ENCODE peak calls at places on chromosomes 6 and 20, in seven cellular contexts. One of them, this sample, is unnamed.

GRCh38 chr6:108277831-108278230 is 17.0 kb upstream of the SNX3 start:
- DNase-seq in stimulated activated CD4-positive, alpha-beta T cell treated with anti-CD3 and anti-CD28 coated beads, TNF-alpha, amount 100 ng/mL, for 4 hours: no peak
- DNase-seq in SW480: no peak
- DNase-seq in left ventricle myocardium inferior: no peak
- DNase-seq in mammary epithelial cell: peak
- DNase-seq in AG04450: no peak
- DNase-seq in ecto neural progenitor cell: no peak
- DNase-seq in this sample: no peak

GRCh38 chr20:57400821-57401564 is 9.8 kb downstream of the RBM38 start:
- DNase-seq in stimulated activated CD4-positive, alpha-beta T cell treated with anti-CD3 and anti-CD28 coated beads, TNF-alpha, amount 100 ng/mL, for 4 hours: no peak
- DNase-seq in SW480: no peak
- DNase-seq in left ventricle myocardium inferior: no peak
- DNase-seq in mammary epithelial cell: no peak
- DNase-seq in AG04450: no peak
- DNase-seq in ecto neural progenitor cell: no peak
- DNase-seq in this sample: no peak

GRCh38 chr6:108353853-108354252 is 59.0 kb downstream of the AFG1L start:
- DNase-seq in stimulated activated CD4-positive, alpha-beta T cell treated with anti-CD3 and anti-CD28 coated beads, TNF-alpha, amount 100 ng/mL, for 4 hours: no peak
- DNase-seq in SW480: no peak
- DNase-seq in left ventricle myocardium inferior: no peak
- DNase-seq in mammary epithelial cell: no peak
- DNase-seq in AG04450: no peak
- DNase-seq in ecto neural progenitor cell: no peak
- DNase-seq in this sample: no peak

GRCh38 chr6:63347599-63347998 is 27.8 kb upstream of the LGSN start:
- DNase-seq in stimulated activated CD4-positive, alpha-beta T cell treated with anti-CD3 and anti-CD28 coated beads, TNF-alpha, amount 100 ng/mL, for 4 hours: no peak
- DNase-seq in SW480: no peak
- DNase-seq in left ventricle myocardium inferior: no peak
- DNase-seq in mammary epithelial cell: peak
- DNase-seq in AG04450: peak
- DNase-seq in ecto neural progenitor cell: no peak
- DNase-seq in this sample: no peak

GRCh38 chr6:112563368-112563767 is 216.2 kb downstream of the RFPL4B start:
- DNase-seq in stimulated activated CD4-positive, alpha-beta T cell treated with anti-CD3 and anti-CD28 coated beads, TNF-alpha, amount 100 ng/mL, for 4 hours: no peak
- DNase-seq in SW480: no peak
- DNase-seq in left ventricle myocardium inferior: no peak
- DNase-seq in mammary epithelial cell: no peak
- DNase-seq in AG04450: no peak
- DNase-seq in ecto neural progenitor cell: no peak
- DNase-seq in this sample: peak

GRCh38 chr6:167757291-167757690 is 69.4 kb upstream of the AFDN start:
- DNase-seq in stimulated activated CD4-positive, alpha-beta T cell treated with anti-CD3 and anti-CD28 coated beads, TNF-alpha, amount 100 ng/mL, for 4 hours: no peak
- DNase-seq in SW480: no peak
- DNase-seq in left ventricle myocardium inferior: no peak
- DNase-seq in mammary epithelial cell: no peak
- DNase-seq in AG04450: no peak
- DNase-seq in ecto neural progenitor cell: no peak
- DNase-seq in this sample: no peak

GRCh38 chr20:25310921-25311728 is 63.2 kb downstream of the PYGB start:
- DNase-seq in stimulated activated CD4-positive, alpha-beta T cell treated with anti-CD3 and anti-CD28 coated beads, TNF-alpha, amount 100 ng/mL, for 4 hours: no peak
- DNase-seq in SW480: no peak
- DNase-seq in left ventricle myocardium inferior: no peak
- DNase-seq in mammary epithelial cell: no peak
- DNase-seq in AG04450: peak
- DNase-seq in ecto neural progenitor cell: no peak
- DNase-seq in this sample: no peak

GRCh38 chr6:163416640-163417253 is 2.2 kb downstream of the QKI start:
- DNase-seq in stimulated activated CD4-positive, alpha-beta T cell treated with anti-CD3 and anti-CD28 coated beads, TNF-alpha, amount 100 ng/mL, for 4 hours: no peak
- DNase-seq in SW480: peak
- DNase-seq in left ventricle myocardium inferior: no peak
- DNase-seq in mammary epithelial cell: peak
- DNase-seq in AG04450: peak
- DNase-seq in ecto neural progenitor cell: no peak
- DNase-seq in this sample: peak

GRCh38 chr20:61558726-61559125 is 306.7 kb downstream of the CDH4 start:
- DNase-seq in stimulated activated CD4-positive, alpha-beta T cell treated with anti-CD3 and anti-CD28 coated beads, TNF-alpha, amount 100 ng/mL, for 4 hours: no peak
- DNase-seq in SW480: peak
- DNase-seq in left ventricle myocardium inferior: no peak
- DNase-seq in mammary epithelial cell: no peak
- DNase-seq in AG04450: no peak
- DNase-seq in ecto neural progenitor cell: no peak
- DNase-seq in this sample: no peak

GRCh38 chr6:93417421-93417996 is 1.9 kb downstream of the EPHA7 start:
- DNase-seq in stimulated activated CD4-positive, alpha-beta T cell treated with anti-CD3 and anti-CD28 coated beads, TNF-alpha, amount 100 ng/mL, for 4 hours: no peak
- DNase-seq in SW480: no peak
- DNase-seq in left ventricle myocardium inferior: no peak
- DNase-seq in mammary epithelial cell: no peak
- DNase-seq in AG04450: no peak
- DNase-seq in ecto neural progenitor cell: peak
- DNase-seq in this sample: peak

GRCh38 chr6:45965787-45966186 is 49.9 kb downstream of the CLIC5 start:
- DNase-seq in stimulated activated CD4-positive, alpha-beta T cell treated with anti-CD3 and anti-CD28 coated beads, TNF-alpha, amount 100 ng/mL, for 4 hours: no peak
- DNase-seq in SW480: peak
- DNase-seq in left ventricle myocardium inferior: no peak
- DNase-seq in mammary epithelial cell: peak
- DNase-seq in AG04450: no peak
- DNase-seq in ecto neural progenitor cell: no peak
- DNase-seq in this sample: peak

GRCh38 chr6:133769463-133769862 is 119.5 kb upstream of the TCF21 start:
- DNase-seq in stimulated activated CD4-positive, alpha-beta T cell treated with anti-CD3 and anti-CD28 coated beads, TNF-alpha, amount 100 ng/mL, for 4 hours: no peak
- DNase-seq in SW480: no peak
- DNase-seq in left ventricle myocardium inferior: no peak
- DNase-seq in mammary epithelial cell: no peak
- DNase-seq in AG04450: no peak
- DNase-seq in ecto neural progenitor cell: no peak
- DNase-seq in this sample: no peak

GRCh38 chr20:52076164-52076563 is 115.4 kb downstream of the ZFP64 start:
- DNase-seq in stimulated activated CD4-positive, alpha-beta T cell treated with anti-CD3 and anti-CD28 coated beads, TNF-alpha, amount 100 ng/mL, for 4 hours: no peak
- DNase-seq in SW480: no peak
- DNase-seq in left ventricle myocardium inferior: no peak
- DNase-seq in mammary epithelial cell: no peak
- DNase-seq in AG04450: no peak
- DNase-seq in ecto neural progenitor cell: no peak
- DNase-seq in this sample: peak

GRCh38 chr20:62702008-62702290 is 6.7 kb upstream of the NTSR1 start:
- DNase-seq in stimulated activated CD4-positive, alpha-beta T cell treated with anti-CD3 and anti-CD28 coated beads, TNF-alpha, amount 100 ng/mL, for 4 hours: no peak
- DNase-seq in SW480: no peak
- DNase-seq in left ventricle myocardium inferior: no peak
- DNase-seq in mammary epithelial cell: no peak
- DNase-seq in AG04450: no peak
- DNase-seq in ecto neural progenitor cell: no peak
- DNase-seq in this sample: no peak

GRCh38 chr6:74100719-74101287 is 404.8 kb downstream of the CD109 start:
- DNase-seq in stimulated activated CD4-positive, alpha-beta T cell treated with anti-CD3 and anti-CD28 coated beads, TNF-alpha, amount 100 ng/mL, for 4 hours: no peak
- DNase-seq in SW480: no peak
- DNase-seq in left ventricle myocardium inferior: no peak
- DNase-seq in mammary epithelial cell: no peak
- DNase-seq in AG04450: no peak
- DNase-seq in ecto neural progenitor cell: no peak
- DNase-seq in this sample: peak

This sample was measured in A673.